ENCODE peak calls at places on chromosomes 12 and 14, in seven cellular contexts. U is psoas muscle; K is stimulated activated CD4-positive, alpha-beta T cell treated with anti-CD3 and anti-CD28 coated beads, Interleukin-1b, Interleukin-23, amount 100 ng/mL, for 1 hour; G is ELR; O is naive thymus-derived CD8-positive, alpha-beta T cell; S is neural progenitor cell; L is GM10248. Z is an unnamed sample.

GRCh38 chr12:29273178-29273843 is 107.7 kb downstream of the ERGIC2 start:
- DNase-seq in U (no peak), K (no peak), G (no peak), O (no peak), S (peak), L (no peak), Z (no peak)

GRCh38 chr12:46983959-46984833 is 95.2 kb upstream of the PCED1B start:
- DNase-seq in U (no peak), K (no peak), G (peak), O (peak), S (peak), L (peak), Z (peak)

GRCh38 chr12:65014504-65015271 is 106.4 kb downstream of the WIF1 start:
- DNase-seq in U (no peak), K (no peak), G (no peak), O (no peak), S (no peak), L (no peak), Z (peak)

GRCh38 chr12:105085537-105085936 is 1.3 kb upstream of the ALDH1L2 start:
- DNase-seq in U (no peak), K (no peak), G (no peak), O (no peak), S (no peak), L (no peak), Z (no peak)

GRCh38 chr14:92886337-92886736 is 36.6 kb upstream of the CHGA start:
- DNase-seq in U (no peak), K (no peak), G (no peak), O (no peak), S (no peak), L (no peak), Z (no peak)

GRCh38 chr12:62656576-62657362 is 190.1 kb downstream of the MON2 start:
- DNase-seq in U (no peak), K (no peak), G (no peak), O (no peak), S (peak), L (no peak), Z (no peak)

GRCh38 chr12:21881950-21882349 is 59.3 kb downstream of the ABCC9 start:
- DNase-seq in U (no peak), K (no peak), G (no peak), O (no peak), S (no peak), L (no peak), Z (no peak)

GRCh38 chr14:102293784-102294183 is 11.2 kb downstream of the MOK start:
- DNase-seq in U (no peak), K (no peak), G (peak), O (no peak), S (no peak), L (no peak), Z (no peak)

GRCh38 chr14:93343266-93343665 is 3.7 kb upstream of the COX8C start:
- DNase-seq in U (no peak), K (no peak), G (no peak), O (no peak), S (no peak), L (no peak), Z (no peak)

GRCh38 chr12:6280053-6280469 is 30.4 kb upstream of the PLEKHG6 start:
- DNase-seq in U (peak), K (no peak), G (peak), O (no peak), S (no peak), L (no peak), Z (peak)

GRCh38 chr12:25250744-25251730 is at the start of gene KRAS:
- DNase-seq in U (peak), K (peak), G (peak), O (peak), S (peak), L (peak), Z (peak)

GRCh38 chr12:27973487-27973890 is 956 bp upstream of the PTHLH start:
- DNase-seq in U (no peak), K (no peak), G (no peak), O (no peak), S (no peak), L (no peak), Z (peak)

GRCh38 chr12:41264281-41264680 is 76.2 kb downstream of the PDZRN4 start:
- DNase-seq in U (no peak), K (no peak), G (peak), O (no peak), S (no peak), L (peak), Z (peak)

GRCh38 chr12:123907726-123908476 is 64.7 kb downstream of the CCDC92 start:
- DNase-seq in U (no peak), K (no peak), G (no peak), O (no peak), S (peak), L (no peak), Z (peak)

GRCh38 chr14:47722929-47723693 is 47.7 kb upstream of the MDGA2 start:
- DNase-seq in U (no peak), K (no peak), G (no peak), O (no peak), S (no peak), L (no peak), Z (no peak)

GRCh38 chr12:94078138-94078723 is 70.1 kb upstream of the PLXNC1 start:
- DNase-seq in U (no peak), K (no peak), G (no peak), O (no peak), S (no peak), L (no peak), Z (no peak)

GRCh38 chr12:14403711-14404164 is 38.3 kb downstream of the ATF7IP start:
- DNase-seq in U (no peak), K (no peak), G (peak), O (no peak), S (no peak), L (peak), Z (peak)

GRCh38 chr12:98154850-98155249 is 360.5 kb upstream of the TMPO start:
- DNase-seq in U (no peak), K (no peak), G (peak), O (no peak), S (peak), L (no peak), Z (peak)

Z was measured in epithelial cell of esophagus.